ENCODE peak calls at places on chromosomes 1 and 21, in seven cellular contexts. Q is cardiac muscle cell, C is colonic mucosa, M is uterus, L is breast epithelium, D is stomach, H is heart left ventricle. A is an unnamed sample. For H3K36me3, the result is how much of the 10 kb centered on the place peaks cover.

GRCh38 chr1:17768651-17769241 is 13.6 kb downstream of the ACTL8 start:
- DNase-seq in C (peak), L (no peak), Q (peak), D (no peak), M (peak), H (no peak), A (no peak)

GRCh38 chr1:216723274-216723780 is at the start of gene ESRRG:
- DNase-seq in L (peak), Q (no peak), H (peak), D (peak), M (no peak), C (peak), A (peak)

GRCh38 chr1:160070243-160071163 is 543 bp upstream of the KCNJ10 start:
- DNase-seq in M (peak), Q (peak), C (peak), H (peak), L (no peak), D (peak), A (peak)

GRCh38 chr21:45403825-45404725 is 890 bp upstream of the COL18A1 start:
- DNase-seq in L (no peak), H (peak), D (no peak), Q (peak), M (peak), C (no peak), A (peak)

GRCh38 chr21:26795866-26796329 is 49.3 kb downstream of the ADAMTS1 start:
- DNase-seq in L (no peak), H (peak), D (peak), M (peak), Q (peak), C (peak), A (no peak)

GRCh38 chr1:101002551-101002950 is 23.0 kb downstream of the DPH5 start:
- DNase-seq in Q (peak), L (no peak), H (no peak), C (no peak), D (no peak), M (no peak), A (no peak)

GRCh38 chr1:107787299-107787698 is 177.7 kb downstream of the VAV3 start:
- DNase-seq in D (no peak), Q (no peak), L (no peak), C (no peak), M (no peak), H (no peak), A (peak)

GRCh38 chr21:32770514-32771133 is 931 bp downstream of the PAXBP1 start:
- DNase-seq in L (no peak), C (no peak), D (no peak), M (no peak), Q (no peak), H (no peak), A (peak)

GRCh38 chr1:185585770-185586169 is 148.4 kb upstream of the HMCN1 start:
- DNase-seq in L (no peak), Q (no peak), D (no peak), C (peak), M (no peak), H (no peak), A (no peak)

GRCh38 chr1:52346653-52347052 is 19.4 kb downstream of the CC2D1B start:
- DNase-seq in C (no peak), H (no peak), M (no peak), L (no peak), Q (no peak), D (no peak), A (no peak)

GRCh38 chr1:52343982-52344381 is 22.0 kb downstream of the CC2D1B start:
- DNase-seq in D (no peak), H (no peak), L (no peak), M (no peak), C (no peak), Q (no peak), A (no peak)

GRCh38 chr1:52352690-52353089 is 13.3 kb downstream of the CC2D1B start:
- DNase-seq in D (no peak), Q (no peak), C (no peak), M (no peak), H (no peak), L (no peak), A (no peak)

GRCh38 chr1:52345252-52345651 is 20.8 kb downstream of the CC2D1B start:
- DNase-seq in D (no peak), M (no peak), H (no peak), C (no peak), Q (no peak), L (no peak), A (no peak)

DNA sequence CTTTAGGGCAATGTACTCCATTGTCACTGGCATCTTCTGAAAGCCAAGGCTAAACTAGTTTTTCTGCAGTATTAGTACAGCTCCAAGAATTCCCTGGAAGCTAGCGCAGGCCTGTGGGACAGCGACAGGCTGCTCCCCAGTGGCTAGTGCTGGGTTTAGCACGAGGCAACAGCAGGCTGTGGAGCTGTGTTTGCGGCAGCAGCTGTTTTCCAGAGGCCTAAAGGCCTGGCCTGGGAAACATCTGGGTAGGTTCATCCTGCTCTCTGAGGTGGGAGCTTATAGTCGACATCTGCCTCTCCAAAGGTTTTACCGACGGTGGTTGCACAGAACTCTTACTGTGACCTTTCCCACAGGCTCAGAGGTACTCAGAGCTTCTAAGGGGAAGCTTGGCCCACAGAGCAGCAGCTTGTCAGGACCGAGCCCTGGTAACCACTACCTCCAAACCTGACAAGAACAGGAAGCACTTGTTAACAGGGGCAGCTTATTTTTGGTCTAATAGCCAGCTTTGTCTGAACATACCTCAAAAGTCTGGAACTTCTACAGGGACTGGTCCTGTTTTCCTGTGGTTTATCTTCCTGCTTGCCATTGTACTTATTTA is 17.2 kb downstream of the CC2D1B start:
- DNase-seq in M (no peak), H (no peak), C (no peak), Q (peak), D (no peak), L (no peak), A (peak)
- TF ChIP-seq CTCF in M (no peak), H (peak), C (no peak), Q (peak), D (no peak), L (no peak), A (peak)

GRCh38 chr1:162302246-162302645 is 74.4 kb downstream of the SPATA46 start:
- DNase-seq in L (no peak), D (no peak), H (no peak), C (no peak), Q (peak), M (no peak), A (no peak)

GRCh38 chr1:162304736-162305135 is 71.9 kb downstream of the SPATA46 start:
- DNase-seq in H (no peak), Q (no peak), L (no peak), M (no peak), D (no peak), C (no peak), A (no peak)

GRCh38 chr1:162300057-162300917 is 76.4 kb downstream of the SPATA46 start:
- DNase-seq in D (no peak), L (no peak), H (no peak), M (no peak), C (no peak), Q (no peak), A (no peak)

GRCh38 chr1:162301696-162302095 is 75.0 kb downstream of the SPATA46 start:
- DNase-seq in Q (no peak), M (no peak), L (no peak), D (no peak), C (no peak), H (no peak), A (no peak)

DNA sequence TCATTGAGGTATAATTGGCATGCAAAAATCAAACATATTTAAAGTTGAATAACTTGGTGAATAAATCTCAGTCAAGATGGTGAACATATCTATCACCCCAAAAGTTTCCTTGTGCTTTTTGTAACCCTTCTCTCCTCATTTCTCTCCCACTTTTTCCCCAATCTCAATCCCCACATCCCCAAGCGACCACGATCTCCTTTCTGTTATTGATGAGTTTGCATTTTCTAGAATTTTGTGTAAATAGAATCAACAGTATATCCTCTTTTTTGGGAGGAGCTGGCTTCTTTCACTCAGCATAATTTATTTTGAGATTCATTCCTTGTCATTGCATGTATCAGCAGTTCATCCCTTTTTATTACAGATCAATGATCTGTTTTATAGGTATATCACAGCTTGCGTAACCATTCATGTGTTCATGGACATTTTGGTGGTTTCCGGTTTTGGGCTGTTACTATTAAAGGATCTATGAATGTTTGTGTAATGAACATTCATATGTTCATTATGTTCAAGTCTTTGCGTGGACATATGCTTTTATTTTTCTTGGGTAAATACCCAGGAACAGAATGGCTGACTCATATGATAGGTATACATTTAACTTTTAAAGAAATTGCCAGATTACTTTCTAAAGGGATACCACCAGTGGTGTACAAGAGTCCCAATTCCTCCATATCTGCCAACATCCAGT is 73.9 kb downstream of the SPATA46 start:
- DNase-seq in H (no peak), D (no peak), L (no peak), Q (peak), C (no peak), M (no peak), A (no peak)
- H3K4me3 ChIP-seq in H (no peak), D (no peak), L (no peak), Q (no peak), C (no peak), M (no peak), A (no peak)

DNA sequence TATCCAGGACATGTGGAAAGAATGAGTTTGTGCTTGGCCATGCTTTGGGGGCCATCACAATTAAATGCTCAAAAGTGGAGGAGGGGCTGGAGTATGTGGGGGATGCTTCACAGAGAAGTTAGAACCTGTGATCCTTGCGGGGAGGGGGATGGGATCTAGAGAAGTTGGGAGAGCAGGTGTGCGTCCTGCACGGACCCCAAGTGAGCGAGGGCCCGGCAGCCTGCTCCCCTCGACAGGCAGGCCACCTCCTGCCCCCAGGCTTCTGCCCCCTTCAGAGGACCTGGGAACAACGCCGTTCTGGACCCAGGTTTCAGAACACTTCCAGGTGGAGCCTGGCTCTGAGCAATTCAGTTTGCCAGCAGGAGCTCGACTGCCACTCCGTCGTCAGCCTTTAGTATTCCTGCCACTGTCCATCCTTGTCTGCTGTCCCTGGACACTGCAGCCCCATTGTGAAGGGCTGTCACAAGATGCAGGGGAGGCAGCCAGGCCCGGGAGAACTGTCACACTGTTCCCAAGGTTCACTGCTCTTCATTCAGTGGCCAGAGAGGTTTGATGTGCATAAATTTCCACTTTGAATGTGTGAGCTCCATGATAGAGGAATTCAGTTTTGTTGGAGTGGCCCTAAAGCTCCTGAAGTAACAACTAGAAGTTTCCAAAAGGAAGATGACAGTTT is 112.2 kb downstream of the DHRS3 start:
- DNase-seq in L (no peak), D (no peak), H (no peak), Q (no peak), M (no peak), C (no peak), A (no peak)
- H3K36me3 ChIP-seq in L (under half), D (half or more), H (under half), Q (under half), M (under half), C (under half), A (under half)

DNA sequence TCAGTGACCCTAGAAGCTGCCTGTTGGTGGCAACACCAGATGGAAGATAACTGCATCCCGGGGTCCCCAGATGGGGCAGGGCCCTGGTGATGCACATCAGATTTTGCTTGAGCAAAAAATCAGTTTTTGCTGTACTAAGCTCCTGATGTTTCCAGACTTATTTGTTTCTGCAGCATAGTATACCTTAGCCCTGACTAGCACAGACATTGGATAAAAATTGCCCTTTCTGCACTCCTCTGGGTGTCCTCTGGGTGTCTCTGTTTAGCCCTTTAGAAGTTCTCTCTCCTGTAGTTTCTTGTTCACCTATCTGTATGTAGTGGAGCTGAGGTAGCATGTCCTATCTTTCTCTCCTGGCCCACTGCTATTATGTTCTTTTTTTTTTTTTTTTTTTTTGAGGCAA is 30.3 kb upstream of the PLA2G2C start:
- DNase-seq in M (no peak), D (no peak), H (no peak), Q (peak), L (no peak), C (peak), A (peak)
- TF ChIP-seq CTCF in M (no peak), D (no peak), H (no peak), Q (peak), L (no peak), C (peak), A (peak)

GRCh38 chr1:227886503-227886961 is 61.2 kb downstream of the WNT9A start:
- DNase-seq in H (peak), C (peak), Q (no peak), L (no peak), D (peak), M (peak), A (no peak)
- H3K4me3 ChIP-seq in H (peak), C (no peak), Q (no peak), L (peak), D (peak), M (peak), A (no peak)

GRCh38 chr1:108893141-108893530 is 16.4 kb downstream of the GPSM2 start:
- DNase-seq in C (no peak), M (no peak), Q (no peak), D (no peak), L (no peak), H (no peak), A (no peak)
- H3K36me3 ChIP-seq in C (under half), M (under half), Q (under half), D (under half), L (under half), H (under half), A (under half)

GRCh38 chr1:212453156-212453857 is 20.6 kb downstream of the NENF start:
- DNase-seq in M (no peak), H (no peak), Q (no peak), C (no peak), L (no peak), D (no peak), A (no peak)

GRCh38 chr1:212454741-212455140 is 22.0 kb downstream of the NENF start:
- DNase-seq in M (no peak), L (no peak), C (no peak), D (no peak), H (no peak), Q (no peak), A (no peak)

GRCh38 chr1:212450331-212450881 is 17.7 kb downstream of the NENF start:
- DNase-seq in Q (no peak), H (peak), C (no peak), M (no peak), L (no peak), D (no peak), A (peak)

GRCh38 chr1:212451416-212452322 is 18.9 kb downstream of the NENF start:
- DNase-seq in Q (no peak), M (no peak), D (no peak), H (no peak), C (no peak), L (no peak), A (no peak)

GRCh38 chr1:212452323-212453155 is 19.8 kb downstream of the NENF start:
- DNase-seq in M (peak), C (no peak), H (peak), Q (peak), L (no peak), D (no peak), A (no peak)
- TF ChIP-seq CTCF in M (no peak), C (no peak), H (no peak), Q (no peak), L (no peak), D (no peak), A (no peak)

DNA sequence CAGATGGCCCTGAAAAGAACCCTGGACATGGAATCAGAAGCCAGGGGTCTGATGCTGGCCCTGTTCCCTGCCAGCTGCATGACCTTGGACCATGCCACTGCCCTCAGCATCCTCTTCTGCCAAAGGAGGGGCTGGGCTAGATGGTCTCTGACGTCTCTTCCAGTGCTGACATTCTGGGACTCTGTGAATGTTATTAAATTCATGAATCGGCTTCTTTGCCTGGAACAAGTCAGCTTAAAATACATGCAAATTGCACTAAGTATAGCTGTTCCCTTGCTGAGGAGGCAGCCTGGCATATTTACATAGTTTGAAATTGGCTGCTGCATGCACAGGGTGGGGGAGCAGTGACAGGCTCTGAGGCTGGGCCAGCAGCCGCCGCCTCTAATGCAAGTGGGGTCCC is 23.8 kb downstream of the KCNA2 start:
- DNase-seq in M (no peak), L (no peak), D (no peak), C (no peak), Q (no peak), H (no peak), A (no peak)
- H3K4me3 ChIP-seq in M (no peak), L (no peak), D (no peak), C (no peak), Q (no peak), H (no peak), A (no peak)

GRCh38 chr1:41015281-41015680 is 6.2 kb downstream of the SLFNL1 start:
- DNase-seq in D (no peak), M (no peak), L (no peak), H (no peak), C (no peak), Q (no peak), A (no peak)
- H3K36me3 ChIP-seq in D (half or more), M (under half), L (under half), H (under half), C (under half), Q (under half), A (half or more)

GRCh38 chr1:48229309-48229708 is 6.8 kb downstream of the SLC5A9 start:
- DNase-seq in Q (no peak), M (no peak), H (no peak), D (no peak), C (no peak), L (no peak), A (no peak)

GRCh38 chr1:48225579-48225978 is 3.1 kb downstream of the SLC5A9 start:
- DNase-seq in M (no peak), C (no peak), H (no peak), D (no peak), Q (no peak), L (no peak), A (no peak)

GRCh38 chr1:48232722-48233121 is 10.2 kb downstream of the SLC5A9 start:
- DNase-seq in M (no peak), C (no peak), Q (no peak), H (no peak), D (no peak), L (no peak), A (no peak)

GRCh38 chr1:48227165-48228013 is 4.9 kb downstream of the SLC5A9 start:
- DNase-seq in Q (no peak), L (no peak), M (no peak), D (no peak), H (no peak), C (no peak), A (no peak)

GRCh38 chr1:48228156-48228555 is 5.6 kb downstream of the SLC5A9 start:
- DNase-seq in H (no peak), D (no peak), Q (peak), C (no peak), L (no peak), M (no peak), A (peak)
- TF ChIP-seq CTCF in H (no peak), D (no peak), Q (peak), C (no peak), L (no peak), M (no peak), A (peak)